ENCODE peak calls at places on chromosomes 1 and 21, in nine cellular contexts. One of them, this sample, is unnamed.
A peak's percentile ranks its signal among the peaks of the same experiment; 100 is the strongest.

GRCh38 chr1:218259800-218260199 is 25.3 kb upstream of the RRP15 start:
- DNase-seq in cardiac fibroblast: no peak
- DNase-seq in BE2C: no peak
- DNase-seq in small intestine: peak; percentile 49
- DNase-seq in heart right ventricle: no peak
- DNase-seq in CD8-positive, alpha-beta memory T cell: no peak
- DNase-seq in fibroblast of mammary gland: no peak
- DNase-seq in IMR-90: no peak
- DNase-seq in fibroblast of pulmonary artery: peak; percentile 21
- DNase-seq in this sample: no peak

GRCh38 chr1:30668026-30668425 is 55.4 kb downstream of the MATN1 start:
- DNase-seq in cardiac fibroblast: no peak
- DNase-seq in BE2C: no peak
- DNase-seq in small intestine: peak; percentile 85
- DNase-seq in heart right ventricle: no peak
- DNase-seq in CD8-positive, alpha-beta memory T cell: no peak
- DNase-seq in fibroblast of mammary gland: peak; percentile 17
- DNase-seq in IMR-90: peak; percentile 3
- DNase-seq in fibroblast of pulmonary artery: peak; percentile 8
- DNase-seq in this sample: peak; percentile 49

GRCh38 chr21:38913120-38913975 is 107.6 kb downstream of the ETS2 start:
- DNase-seq in cardiac fibroblast: peak; percentile 90
- DNase-seq in BE2C: peak; percentile 35
- DNase-seq in small intestine: peak; percentile 99
- DNase-seq in heart right ventricle: peak; percentile 72
- DNase-seq in CD8-positive, alpha-beta memory T cell: no peak
- DNase-seq in fibroblast of mammary gland: peak; percentile 84
- DNase-seq in IMR-90: peak; percentile 69
- DNase-seq in fibroblast of pulmonary artery: peak; percentile 75
- DNase-seq in this sample: peak; percentile 74

GRCh38 chr1:230572121-230573083 is 69.9 kb upstream of the COG2 start:
- DNase-seq in cardiac fibroblast: peak; percentile 15
- DNase-seq in BE2C: no peak
- DNase-seq in small intestine: peak; percentile 75
- DNase-seq in heart right ventricle: no peak
- DNase-seq in CD8-positive, alpha-beta memory T cell: no peak
- DNase-seq in fibroblast of mammary gland: peak; percentile 11
- DNase-seq in IMR-90: no peak
- DNase-seq in fibroblast of pulmonary artery: peak; percentile 22
- DNase-seq in this sample: no peak

GRCh38 chr1:154404984-154405761 is at the start of gene IL6R:
- DNase-seq in cardiac fibroblast: peak; percentile 95
- DNase-seq in BE2C: peak; percentile 60
- DNase-seq in small intestine: peak; percentile 94
- DNase-seq in heart right ventricle: peak; percentile 91
- DNase-seq in CD8-positive, alpha-beta memory T cell: peak; percentile 57
- DNase-seq in fibroblast of mammary gland: peak; percentile 92
- DNase-seq in IMR-90: peak; percentile 93
- DNase-seq in fibroblast of pulmonary artery: peak; percentile 95
- DNase-seq in this sample: peak; percentile 97

GRCh38 chr1:84698151-84698651 is 7.9 kb upstream of the SSX2IP start:
- DNase-seq in cardiac fibroblast: peak; percentile 89
- DNase-seq in BE2C: no peak
- DNase-seq in small intestine: peak; percentile 61
- DNase-seq in heart right ventricle: no peak
- DNase-seq in CD8-positive, alpha-beta memory T cell: no peak
- DNase-seq in fibroblast of mammary gland: peak; percentile 94
- DNase-seq in IMR-90: peak; percentile 94
- DNase-seq in fibroblast of pulmonary artery: peak; percentile 90
- DNase-seq in this sample: peak; percentile 82

GRCh38 chr1:237864338-237865244 is 26.1 kb downstream of the ZP4 start:
- DNase-seq in cardiac fibroblast: peak; percentile 24
- DNase-seq in BE2C: peak; percentile 79
- DNase-seq in small intestine: peak; percentile 67
- DNase-seq in heart right ventricle: peak; percentile 58
- DNase-seq in CD8-positive, alpha-beta memory T cell: no peak
- DNase-seq in fibroblast of mammary gland: peak; percentile 42
- DNase-seq in IMR-90: no peak
- DNase-seq in fibroblast of pulmonary artery: peak; percentile 19
- DNase-seq in this sample: no peak

GRCh38 chr1:68916227-68916853 is 419.5 kb upstream of the DEPDC1 start:
- DNase-seq in cardiac fibroblast: peak; percentile 85
- DNase-seq in BE2C: no peak
- DNase-seq in small intestine: no peak
- DNase-seq in heart right ventricle: peak; percentile 3
- DNase-seq in CD8-positive, alpha-beta memory T cell: no peak
- DNase-seq in fibroblast of mammary gland: peak; percentile 73
- DNase-seq in IMR-90: peak; percentile 39
- DNase-seq in fibroblast of pulmonary artery: peak; percentile 83
- DNase-seq in this sample: peak; percentile 3

GRCh38 chr1:87058343-87058649 is 143.9 kb downstream of the HS2ST1 start:
- DNase-seq in cardiac fibroblast: no peak
- DNase-seq in BE2C: no peak
- DNase-seq in small intestine: no peak
- DNase-seq in heart right ventricle: no peak
- DNase-seq in CD8-positive, alpha-beta memory T cell: no peak
- DNase-seq in fibroblast of mammary gland: peak; percentile 57
- DNase-seq in IMR-90: peak; percentile 25
- DNase-seq in fibroblast of pulmonary artery: no peak
- DNase-seq in this sample: peak; percentile 32

GRCh38 chr1:204102719-204103118 is 29.8 kb downstream of the SOX13 start:
- DNase-seq in cardiac fibroblast: no peak
- DNase-seq in BE2C: no peak
- DNase-seq in small intestine: peak; percentile 66
- DNase-seq in heart right ventricle: no peak
- DNase-seq in CD8-positive, alpha-beta memory T cell: no peak
- DNase-seq in fibroblast of mammary gland: no peak
- DNase-seq in IMR-90: no peak
- DNase-seq in fibroblast of pulmonary artery: no peak
- DNase-seq in this sample: no peak

GRCh38 chr1:89962024-89962741 is 32.7 kb upstream of the ZNF326 start:
- DNase-seq in cardiac fibroblast: peak; percentile 68
- DNase-seq in BE2C: no peak
- DNase-seq in small intestine: no peak
- DNase-seq in heart right ventricle: peak; percentile 21
- DNase-seq in CD8-positive, alpha-beta memory T cell: no peak
- DNase-seq in fibroblast of mammary gland: no peak
- DNase-seq in IMR-90: peak; percentile 68
- DNase-seq in fibroblast of pulmonary artery: peak; percentile 47
- DNase-seq in this sample: no peak

GRCh38 chr1:220876511-220877347 is 2.5 kb upstream of the HLX start:
- DNase-seq in cardiac fibroblast: peak; percentile 53
- DNase-seq in BE2C: no peak
- DNase-seq in small intestine: no peak
- DNase-seq in heart right ventricle: peak; percentile 81
- DNase-seq in CD8-positive, alpha-beta memory T cell: no peak
- DNase-seq in fibroblast of mammary gland: no peak
- DNase-seq in IMR-90: no peak
- DNase-seq in fibroblast of pulmonary artery: no peak
- DNase-seq in this sample: no peak

GRCh38 chr1:164772635-164773034 is 213.7 kb downstream of the PBX1 start:
- DNase-seq in cardiac fibroblast: peak; percentile 81
- DNase-seq in BE2C: peak; percentile 66
- DNase-seq in small intestine: peak; percentile 83
- DNase-seq in heart right ventricle: peak; percentile 55
- DNase-seq in CD8-positive, alpha-beta memory T cell: no peak
- DNase-seq in fibroblast of mammary gland: peak; percentile 97
- DNase-seq in IMR-90: peak; percentile 97
- DNase-seq in fibroblast of pulmonary artery: peak; percentile 84
- DNase-seq in this sample: peak; percentile 97

GRCh38 chr1:156123356-156124196 is 9.1 kb downstream of the LMNA start:
- DNase-seq in cardiac fibroblast: peak; percentile 99
- DNase-seq in BE2C: peak; percentile 96
- DNase-seq in small intestine: peak; percentile 96
- DNase-seq in heart right ventricle: peak; percentile 96
- DNase-seq in CD8-positive, alpha-beta memory T cell: peak; percentile 41
- DNase-seq in fibroblast of mammary gland: peak; percentile 98
- DNase-seq in IMR-90: peak; percentile 98
- DNase-seq in fibroblast of pulmonary artery: peak; percentile 98
- DNase-seq in this sample: peak; percentile 100

GRCh38 chr1:156124557-156125483 is 10.3 kb downstream of the LMNA start:
- DNase-seq in cardiac fibroblast: peak; percentile 67
- DNase-seq in BE2C: no peak
- DNase-seq in small intestine: peak; percentile 88
- DNase-seq in heart right ventricle: no peak
- DNase-seq in CD8-positive, alpha-beta memory T cell: peak; percentile 38
- DNase-seq in fibroblast of mammary gland: peak; percentile 67
- DNase-seq in IMR-90: no peak
- DNase-seq in fibroblast of pulmonary artery: no peak
- DNase-seq in this sample: peak; percentile 81

GRCh38 chr1:156122086-156122485 is 7.6 kb downstream of the LMNA start:
- DNase-seq in cardiac fibroblast: no peak
- DNase-seq in BE2C: no peak
- DNase-seq in small intestine: no peak
- DNase-seq in heart right ventricle: no peak
- DNase-seq in CD8-positive, alpha-beta memory T cell: no peak
- DNase-seq in fibroblast of mammary gland: no peak
- DNase-seq in IMR-90: no peak
- DNase-seq in fibroblast of pulmonary artery: no peak
- DNase-seq in this sample: no peak

GRCh38 chr1:156121441-156121840 is 6.9 kb downstream of the LMNA start:
- DNase-seq in cardiac fibroblast: no peak
- DNase-seq in BE2C: no peak
- DNase-seq in small intestine: no peak
- DNase-seq in heart right ventricle: no peak
- DNase-seq in CD8-positive, alpha-beta memory T cell: no peak
- DNase-seq in fibroblast of mammary gland: no peak
- DNase-seq in IMR-90: no peak
- DNase-seq in fibroblast of pulmonary artery: no peak
- DNase-seq in this sample: no peak

GRCh38 chr1:156122519-156123355 is 8.2 kb downstream of the LMNA start:
- DNase-seq in cardiac fibroblast: peak; percentile 94
- DNase-seq in BE2C: peak; percentile 66
- DNase-seq in small intestine: peak; percentile 72
- DNase-seq in heart right ventricle: peak; percentile 92
- DNase-seq in CD8-positive, alpha-beta memory T cell: no peak
- DNase-seq in fibroblast of mammary gland: peak; percentile 96
- DNase-seq in IMR-90: peak; percentile 92
- DNase-seq in fibroblast of pulmonary artery: peak; percentile 92
- DNase-seq in this sample: peak; percentile 92
- H3K4me3 ChIP-seq in cardiac fibroblast: peak overlapping the region; percentile 35
- H3K4me3 ChIP-seq in BE2C: peak overlapping the region; percentile 8
- H3K4me3 ChIP-seq in small intestine: peak overlapping the region; percentile 37
- H3K4me3 ChIP-seq in heart right ventricle: peak overlapping the region; percentile 20
- H3K4me3 ChIP-seq in CD8-positive, alpha-beta memory T cell: peak overlapping the region; percentile 28
- H3K4me3 ChIP-seq in fibroblast of mammary gland: peak overlapping the region; percentile 99
- H3K4me3 ChIP-seq in IMR-90: peak overlapping the region; percentile 33
- H3K4me3 ChIP-seq in fibroblast of pulmonary artery: peak overlapping the region; percentile 41
- H3K4me3 ChIP-seq in this sample: peak overlapping the region; percentile 96

DNA sequence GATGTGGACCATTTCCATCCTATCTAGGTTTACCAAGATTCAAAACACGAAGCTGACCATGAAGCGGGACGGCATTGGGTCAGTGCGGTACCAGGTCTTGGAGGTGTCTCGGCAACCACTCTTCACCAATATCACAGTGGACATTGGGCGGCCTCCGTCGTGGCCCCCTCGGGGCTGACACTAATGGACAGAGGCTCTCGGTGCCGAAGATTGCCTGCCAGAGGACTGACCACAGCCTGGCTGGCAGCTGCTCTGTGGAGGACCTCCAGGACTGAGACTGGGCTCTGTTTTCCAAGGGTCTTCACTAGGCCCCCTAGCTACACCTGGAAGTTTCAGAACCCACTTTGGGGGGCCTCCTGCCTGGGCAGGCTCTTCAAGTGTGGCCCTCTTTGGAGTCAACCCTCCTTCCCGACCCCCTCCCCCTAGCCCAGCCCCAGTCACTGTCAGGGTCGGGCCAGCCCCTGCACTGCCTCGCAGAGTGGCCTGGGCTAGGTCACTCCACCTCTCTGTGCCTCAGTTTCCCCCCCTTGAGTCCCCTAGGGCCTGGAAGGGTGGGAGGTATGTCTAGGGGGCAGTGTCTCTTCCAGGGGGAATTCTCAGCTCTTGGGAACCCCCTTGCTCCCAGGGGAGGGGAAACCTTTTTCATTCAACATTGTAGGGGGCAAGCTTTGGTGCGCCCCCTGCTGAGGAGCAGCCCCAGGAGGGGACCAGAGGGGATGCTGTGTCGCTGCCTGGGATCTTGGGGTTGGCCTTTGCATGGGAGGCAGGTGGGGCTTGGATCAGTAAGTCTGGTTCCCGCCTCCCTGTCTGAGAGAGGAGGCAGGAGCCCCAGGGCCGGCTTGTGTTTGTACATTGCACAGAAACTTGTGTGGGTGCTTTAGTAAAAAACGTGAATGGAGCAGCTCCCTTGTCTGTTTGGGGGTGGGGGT is 864 bp upstream of the CCDC24 start:
- DNase-seq in cardiac fibroblast: no peak
- DNase-seq in BE2C: no peak
- DNase-seq in small intestine: no peak
- DNase-seq in heart right ventricle: no peak
- DNase-seq in CD8-positive, alpha-beta memory T cell: no peak
- DNase-seq in fibroblast of mammary gland: no peak
- DNase-seq in IMR-90: no peak
- DNase-seq in fibroblast of pulmonary artery: no peak
- DNase-seq in this sample: peak; percentile 34
- H3K4me3 ChIP-seq in cardiac fibroblast: peak overlapping the region; percentile 64
- H3K4me3 ChIP-seq in BE2C: peak overlapping the region; percentile 57
- H3K4me3 ChIP-seq in small intestine: peak overlapping the region; percentile 49
- H3K4me3 ChIP-seq in heart right ventricle: peak overlapping the region; percentile 53
- H3K4me3 ChIP-seq in CD8-positive, alpha-beta memory T cell: peak overlapping the region; percentile 60
- H3K4me3 ChIP-seq in fibroblast of mammary gland: peak overlapping the region; percentile 64
- H3K4me3 ChIP-seq in IMR-90: peak overlapping the region; percentile 75
- H3K4me3 ChIP-seq in fibroblast of pulmonary artery: peak overlapping the region; percentile 66
- H3K4me3 ChIP-seq in this sample: peak overlapping the region; percentile 68

GRCh38 chr21:17712887-17713286 is 100.2 kb upstream of the BTG3 start:
- DNase-seq in cardiac fibroblast: no peak
- DNase-seq in BE2C: no peak
- DNase-seq in small intestine: no peak
- DNase-seq in heart right ventricle: no peak
- DNase-seq in CD8-positive, alpha-beta memory T cell: no peak
- DNase-seq in fibroblast of mammary gland: no peak
- DNase-seq in IMR-90: no peak
- DNase-seq in fibroblast of pulmonary artery: no peak
- DNase-seq in this sample: no peak

GRCh38 chr21:17709266-17709611 is 96.5 kb upstream of the BTG3 start:
- DNase-seq in cardiac fibroblast: no peak
- DNase-seq in BE2C: no peak
- DNase-seq in small intestine: no peak
- DNase-seq in heart right ventricle: no peak
- DNase-seq in CD8-positive, alpha-beta memory T cell: no peak
- DNase-seq in fibroblast of mammary gland: no peak
- DNase-seq in IMR-90: no peak
- DNase-seq in fibroblast of pulmonary artery: no peak
- DNase-seq in this sample: no peak

GRCh38 chr21:17711896-17712295 is 99.2 kb upstream of the BTG3 start:
- DNase-seq in cardiac fibroblast: no peak
- DNase-seq in BE2C: no peak
- DNase-seq in small intestine: no peak
- DNase-seq in heart right ventricle: no peak
- DNase-seq in CD8-positive, alpha-beta memory T cell: no peak
- DNase-seq in fibroblast of mammary gland: no peak
- DNase-seq in IMR-90: no peak
- DNase-seq in fibroblast of pulmonary artery: peak; percentile 16
- DNase-seq in this sample: no peak

GRCh38 chr21:17708541-17709265 is 96.0 kb upstream of the BTG3 start:
- DNase-seq in cardiac fibroblast: no peak
- DNase-seq in BE2C: no peak
- DNase-seq in small intestine: no peak
- DNase-seq in heart right ventricle: no peak
- DNase-seq in CD8-positive, alpha-beta memory T cell: no peak
- DNase-seq in fibroblast of mammary gland: no peak
- DNase-seq in IMR-90: no peak
- DNase-seq in fibroblast of pulmonary artery: no peak
- DNase-seq in this sample: peak; percentile 9
- H3K4me3 ChIP-seq in cardiac fibroblast: no peak overlapping the region
- H3K4me3 ChIP-seq in BE2C: no peak overlapping the region
- H3K4me3 ChIP-seq in small intestine: no peak overlapping the region
- H3K4me3 ChIP-seq in heart right ventricle: no peak overlapping the region
- H3K4me3 ChIP-seq in CD8-positive, alpha-beta memory T cell: no peak overlapping the region
- H3K4me3 ChIP-seq in fibroblast of mammary gland: no peak overlapping the region
- H3K4me3 ChIP-seq in IMR-90: no peak overlapping the region
- H3K4me3 ChIP-seq in fibroblast of pulmonary artery: no peak overlapping the region
- H3K4me3 ChIP-seq in this sample: no peak overlapping the region

GRCh38 chr1:221961532-221962292 is 219.8 kb upstream of the DUSP10 start:
- DNase-seq in cardiac fibroblast: peak; percentile 40
- DNase-seq in BE2C: no peak
- DNase-seq in small intestine: peak; percentile 24
- DNase-seq in heart right ventricle: no peak
- DNase-seq in CD8-positive, alpha-beta memory T cell: peak; percentile 9
- DNase-seq in fibroblast of mammary gland: peak; percentile 63
- DNase-seq in IMR-90: peak; percentile 61
- DNase-seq in fibroblast of pulmonary artery: peak; percentile 41
- DNase-seq in this sample: peak; percentile 76
- H3K4me3 ChIP-seq in cardiac fibroblast: no peak overlapping the region
- H3K4me3 ChIP-seq in BE2C: no peak overlapping the region
- H3K4me3 ChIP-seq in small intestine: no peak overlapping the region
- H3K4me3 ChIP-seq in heart right ventricle: no peak overlapping the region
- H3K4me3 ChIP-seq in CD8-positive, alpha-beta memory T cell: no peak overlapping the region
- H3K4me3 ChIP-seq in fibroblast of mammary gland: no peak overlapping the region
- H3K4me3 ChIP-seq in IMR-90: no peak overlapping the region
- H3K4me3 ChIP-seq in fibroblast of pulmonary artery: no peak overlapping the region
- H3K4me3 ChIP-seq in this sample: no peak overlapping the region